ENCODE peak calls at places on chromosomes 1 and 21, in four cellular contexts. O, R, Z and C are unnamed samples.

GRCh38 chr1:223248787-223249175 is 105.7 kb upstream of the TLR5 start:
- DNase-seq in Z (no peak), O (no peak), R (no peak), C (no peak)

GRCh38 chr21:35340273-35340672 is 291.2 kb upstream of the RUNX1 start:
- DNase-seq in O (no peak), R (no peak), Z (no peak), C (no peak)

GRCh38 chr1:56380556-56380955 is 198.8 kb downstream of the PLPP3 start:
- DNase-seq in O (no peak), Z (no peak), R (no peak), C (no peak)

GRCh38 chr1:11682799-11683198 is 1.9 kb upstream of the MAD2L2 start:
- DNase-seq in Z (no peak), O (no peak), R (peak; percentile 23), C (no peak)

GRCh38 chr21:36552458-36552800 is 72.5 kb upstream of the CLDN14 start:
- DNase-seq in O (no peak), R (no peak), Z (no peak), C (no peak)

GRCh38 chr1:60977661-60978060 is 104.7 kb upstream of the NFIA start:
- DNase-seq in Z (no peak), R (no peak), O (no peak), C (no peak)

GRCh38 chr1:98049370-98050115 is 128.7 kb upstream of the DPYD start:
- DNase-seq in R (peak; percentile 56), O (no peak), Z (peak; percentile 64), C (no peak)

GRCh38 chr1:226606311-226607267 is 58.0 kb downstream of the STUM start:
- DNase-seq in R (no peak), O (no peak), Z (no peak), C (no peak)

GRCh38 chr1:99327357-99327756 is 63.1 kb downstream of the PLPPR4 start:
- DNase-seq in Z (no peak), O (no peak), R (no peak), C (no peak)

GRCh38 chr1:236179634-236180033 is 37.3 kb downstream of the GPR137B start:
- DNase-seq in O (no peak), Z (no peak), R (no peak), C (no peak)

GRCh38 chr1:2976180-2976562 is 45.1 kb upstream of the ACTRT2 start:
- DNase-seq in Z (no peak), R (no peak), O (no peak), C (no peak)

GRCh38 chr21:41957991-41958766 is 4.4 kb upstream of the C2CD2 start:
- DNase-seq in O (peak; percentile 83), Z (no peak), R (peak; percentile 94), C (peak; percentile 74)

GRCh38 chr21:46347791-46348381 is 23.9 kb downstream of the PCNT start:
- DNase-seq in R (peak; percentile 31), Z (no peak), O (no peak), C (no peak)

GRCh38 chr1:162003825-162004205 is 19.9 kb downstream of the OLFML2B start:
- DNase-seq in R (peak; percentile 94), O (no peak), Z (no peak), C (peak; percentile 81)
- H4K20me1 ChIP-seq in R (no peaks in the 10 kb centered on the region), O (no peaks in the 10 kb centered on the region), Z (no peaks in the 10 kb centered on the region), C (no peaks in the 10 kb centered on the region)

DNA sequence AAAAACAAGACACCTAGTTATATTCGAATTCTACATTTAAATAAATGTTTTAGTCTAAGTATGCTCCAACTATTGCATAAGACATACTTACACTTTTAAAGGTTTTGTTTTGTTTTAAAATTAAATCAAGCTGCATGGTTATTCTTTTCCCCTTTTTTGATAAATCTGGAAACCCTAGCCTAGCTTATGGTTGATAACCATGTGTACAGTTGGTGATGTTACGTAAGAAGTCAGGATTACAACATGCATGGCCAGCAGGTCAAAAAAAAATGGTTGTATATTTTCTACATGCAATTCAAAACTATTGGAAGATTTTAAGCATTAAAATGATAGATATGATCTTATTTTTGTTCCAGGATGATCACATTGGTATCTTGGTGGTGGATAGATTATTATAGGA is 1600.6 kb downstream of the PLA2G4A start:
- DNase-seq in R (no peak), O (no peak), Z (no peak), C (no peak)
- H2AFZ ChIP-seq in R (no peak overlapping the region), O (no peak overlapping the region), Z (no peak overlapping the region), C (no peak overlapping the region)

GRCh38 chr1:155526356-155526755 is 36.2 kb downstream of the ASH1L start:
- DNase-seq in O (no peak), Z (no peak), R (no peak), C (no peak)
- H4K20me1 ChIP-seq in O (peaks cover 6% of the 10 kb centered on the region), Z (peaks cover 24% of the 10 kb centered on the region), R (no peaks in the 10 kb centered on the region), C (no peaks in the 10 kb centered on the region)

GRCh38 chr1:32900371-32900955 is 726 bp downstream of the TMEM54 start:
- DNase-seq in O (no peak), Z (peak; percentile 43), R (no peak), C (no peak)
- H2AFZ ChIP-seq in O (peak overlapping the region; percentile 58), Z (peak overlapping the region; percentile 46), R (no peak overlapping the region), C (peak overlapping the region; percentile 95)

DNA sequence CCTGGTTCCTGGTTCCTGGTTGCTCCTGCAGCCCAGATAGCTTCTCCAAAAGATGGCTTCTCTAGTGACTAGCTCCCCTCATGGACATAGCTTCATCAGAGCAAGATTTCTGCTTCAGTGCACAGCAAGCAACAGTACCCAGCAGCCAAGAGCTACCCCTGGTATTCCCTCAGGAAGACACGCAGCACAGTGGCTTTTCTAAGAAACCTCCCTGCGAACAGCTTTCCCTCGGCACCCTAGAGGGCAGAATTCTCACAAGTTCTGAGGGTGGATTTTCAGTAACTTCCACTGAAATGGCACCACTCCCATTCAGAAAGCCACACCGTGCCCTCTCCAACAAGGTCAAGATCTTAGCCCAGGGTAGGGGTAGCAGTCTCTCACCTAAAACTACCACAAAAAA is 128.2 kb downstream of the EIF4G3 start:
- DNase-seq in R (no peak), O (no peak), Z (no peak), C (no peak)
- H4K20me1 ChIP-seq in R (no peaks in the 10 kb centered on the region), O (no peaks in the 10 kb centered on the region), Z (peaks cover 27% of the 10 kb centered on the region), C (no peaks in the 10 kb centered on the region)

DNA sequence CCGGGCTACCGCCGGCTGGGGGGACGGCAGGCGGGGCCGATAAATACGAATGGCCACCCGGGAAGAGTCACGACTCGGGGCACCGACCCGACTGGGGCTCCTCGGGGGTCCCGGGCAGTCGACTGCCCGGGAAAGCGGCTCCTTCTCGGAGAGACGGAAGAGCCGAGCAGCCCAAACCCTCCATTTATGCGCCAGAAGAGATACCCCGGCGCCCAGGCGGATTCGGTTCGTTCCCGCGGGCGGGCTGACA is 410 bp downstream of the SYNJ1 start:
- DNase-seq in O (no peak), Z (no peak), R (no peak), C (no peak)
- H2AFZ ChIP-seq in O (peak overlapping the region; percentile 95), Z (peak overlapping the region; percentile 96), R (peak overlapping the region; percentile 64), C (peak overlapping the region; percentile 92)

GRCh38 chr1:19420606-19421005 is 64.7 kb downstream of the CAPZB start:
- DNase-seq in O (no peak), Z (no peak), R (no peak), C (no peak)

GRCh38 chr1:19418503-19418971 is 66.8 kb downstream of the CAPZB start:
- DNase-seq in R (peak; percentile 32), Z (no peak), O (no peak), C (no peak)

GRCh38 chr1:19423130-19423529 is 62.2 kb downstream of the CAPZB start:
- DNase-seq in R (no peak), O (no peak), Z (no peak), C (no peak)

GRCh38 chr1:19424651-19425570 is 60.4 kb downstream of the CAPZB start:
- DNase-seq in O (no peak), Z (no peak), R (no peak), C (no peak)

GRCh38 chr1:19421365-19421764 is 64.0 kb downstream of the CAPZB start:
- DNase-seq in R (no peak), O (no peak), Z (no peak), C (no peak)
- H4K20me1 ChIP-seq in R (peaks cover 2% of the 10 kb centered on the region), O (peaks cover 17% of the 10 kb centered on the region), Z (peaks cover 51% of the 10 kb centered on the region), C (peaks cover 4% of the 10 kb centered on the region)